ENCODE peak calls at places on chromosome 12, in five cellular contexts. N is GM13977, Q is esophagus squamous epithelium, I is substantia nigra, Z is choroid plexus epithelial cell. X is an unnamed sample.

GRCh38 chr12:109967383-109968031 is 28.7 kb downstream of the GIT2 start:
- DNase-seq in Z (peak), Q (no peak), N (no peak), I (no peak), X (no peak)

GRCh38 chr12:62879691-62880090 is 55.3 kb downstream of the PPM1H start:
- DNase-seq in Q (no peak), Z (no peak), I (no peak), N (no peak), X (no peak)

GRCh38 chr12:70157099-70157498 is 86.1 kb upstream of the CNOT2 start:
- DNase-seq in Z (no peak), I (no peak), N (no peak), Q (no peak), X (no peak)

GRCh38 chr12:22118206-22118605 is 72.2 kb downstream of the CMAS start:
- DNase-seq in N (no peak), Q (no peak), Z (no peak), I (no peak), X (no peak)

GRCh38 chr12:34341362-34341733 is 319.1 kb downstream of the ALG10 start:
- DNase-seq in I (no peak), Q (no peak), Z (no peak), N (no peak), X (no peak)

GRCh38 chr12:95548539-95549391 is 2.5 kb downstream of the USP44 start:
- DNase-seq in N (peak), I (no peak), Q (no peak), Z (no peak), X (no peak)

GRCh38 chr12:53585726-53586125 is 40.5 kb downstream of the ATF7 start:
- DNase-seq in I (no peak), Z (peak), N (peak), Q (no peak), X (no peak)

GRCh38 chr12:68094645-68095395 is 64.7 kb downstream of the IFNG start:
- DNase-seq in Q (no peak), N (no peak), Z (no peak), I (no peak), X (no peak)

GRCh38 chr12:70641691-70642090 is 4.5 kb upstream of the PTPRB start:
- DNase-seq in I (no peak), N (no peak), Q (no peak), Z (no peak), X (no peak)

GRCh38 chr12:70366581-70367267 is 634 bp downstream of the KCNMB4 start:
- DNase-seq in Z (peak), Q (no peak), I (peak), N (peak), X (no peak)

GRCh38 chr12:1501001-1501400 is 93.4 kb downstream of the FBXL14 start:
- DNase-seq in N (no peak), Q (no peak), I (no peak), Z (no peak), X (no peak)

GRCh38 chr12:7060353-7060954 is at the start of gene C1S:
- DNase-seq in Q (no peak), I (no peak), Z (peak), N (no peak), X (peak)

X was measured in ascending aorta.